ENCODE peak calls at places on chromosome 11, in four cellular contexts. One of them, this sample, is unnamed. For H3K9me3 and H3K4me1, the result is how much of the 10 kb centered on the place peaks cover.

GRCh38 chr11:34405079-34405858 is 33.5 kb upstream of the CAT start:
- DNase-seq in GM23248: peak
- DNase-seq in uterus: no peak
- DNase-seq in kidney: no peak
- DNase-seq in this sample: no peak

GRCh38 chr11:125846188-125846587 is 13.1 kb downstream of the PATE4 start:
- DNase-seq in GM23248: no peak
- DNase-seq in uterus: no peak
- DNase-seq in kidney: no peak
- DNase-seq in this sample: no peak

GRCh38 chr11:73760066-73760679 is 701 bp downstream of the RAB6A start:
- DNase-seq in GM23248: peak
- DNase-seq in uterus: peak
- DNase-seq in kidney: peak
- DNase-seq in this sample: peak

GRCh38 chr11:102762414-102762813 is 18.0 kb downstream of the MMP10 start:
- DNase-seq in GM23248: peak
- DNase-seq in uterus: no peak
- DNase-seq in kidney: no peak
- DNase-seq in this sample: no peak

GRCh38 chr11:61756452-61757212 is 4.2 kb downstream of the MYRF start:
- DNase-seq in GM23248: no peak
- DNase-seq in uterus: no peak
- DNase-seq in kidney: no peak
- DNase-seq in this sample: no peak

GRCh38 chr11:66275396-66275795 is 2.6 kb upstream of the CNIH2 start:
- DNase-seq in GM23248: no peak
- DNase-seq in uterus: no peak
- DNase-seq in kidney: peak
- DNase-seq in this sample: no peak

GRCh38 chr11:70440206-70440605 is 41.9 kb downstream of the CTTN start:
- DNase-seq in GM23248: no peak
- DNase-seq in uterus: no peak
- DNase-seq in kidney: no peak
- DNase-seq in this sample: no peak

GRCh38 chr11:66335531-66336233 is 552 bp downstream of the RIN1 start:
- DNase-seq in GM23248: peak
- DNase-seq in uterus: peak
- DNase-seq in kidney: peak
- DNase-seq in this sample: no peak

GRCh38 chr11:120123946-120124345 is 14.0 kb downstream of the TRIM29 start:
- DNase-seq in GM23248: no peak
- DNase-seq in uterus: no peak
- DNase-seq in kidney: no peak
- DNase-seq in this sample: no peak

GRCh38 chr11:21814169-21814568 is 378.7 kb upstream of the ANO5 start:
- DNase-seq in GM23248: no peak
- DNase-seq in uterus: no peak
- DNase-seq in kidney: no peak
- DNase-seq in this sample: no peak
- H3K9me3 ChIP-seq in GM23248: under half
- H3K9me3 ChIP-seq in uterus: under half
- H3K9me3 ChIP-seq in kidney: under half
- H3K9me3 ChIP-seq in this sample: under half

GRCh38 chr11:829116-829945 is 1.6 kb downstream of the CRACR2B start:
- DNase-seq in GM23248: no peak
- DNase-seq in uterus: no peak
- DNase-seq in kidney: peak
- DNase-seq in this sample: no peak
- H3K4me1 ChIP-seq in GM23248: under half
- H3K4me1 ChIP-seq in uterus: half or more
- H3K4me1 ChIP-seq in kidney: under half
- H3K4me1 ChIP-seq in this sample: under half

GRCh38 chr11:114301088-114301487 is 4.9 kb downstream of the NNMT start:
- DNase-seq in GM23248: no peak
- DNase-seq in uterus: no peak
- DNase-seq in kidney: no peak
- DNase-seq in this sample: no peak
- H3K9me3 ChIP-seq in GM23248: under half
- H3K9me3 ChIP-seq in uterus: under half
- H3K9me3 ChIP-seq in kidney: under half
- H3K9me3 ChIP-seq in this sample: under half

GRCh38 chr11:3861698-3862097 is 6.2 kb downstream of the STIM1 start:
- DNase-seq in GM23248: no peak
- DNase-seq in uterus: no peak
- DNase-seq in kidney: no peak
- DNase-seq in this sample: no peak

GRCh38 chr11:3856856-3857553 is 1.5 kb downstream of the STIM1 start:
- DNase-seq in GM23248: no peak
- DNase-seq in uterus: no peak
- DNase-seq in kidney: no peak
- DNase-seq in this sample: no peak

GRCh38 chr11:3859373-3859881 is 4.0 kb downstream of the STIM1 start:
- DNase-seq in GM23248: no peak
- DNase-seq in uterus: no peak
- DNase-seq in kidney: no peak
- DNase-seq in this sample: no peak

GRCh38 chr11:3857628-3858027 is 2.2 kb downstream of the STIM1 start:
- DNase-seq in GM23248: no peak
- DNase-seq in uterus: no peak
- DNase-seq in kidney: no peak
- DNase-seq in this sample: no peak

DNA sequence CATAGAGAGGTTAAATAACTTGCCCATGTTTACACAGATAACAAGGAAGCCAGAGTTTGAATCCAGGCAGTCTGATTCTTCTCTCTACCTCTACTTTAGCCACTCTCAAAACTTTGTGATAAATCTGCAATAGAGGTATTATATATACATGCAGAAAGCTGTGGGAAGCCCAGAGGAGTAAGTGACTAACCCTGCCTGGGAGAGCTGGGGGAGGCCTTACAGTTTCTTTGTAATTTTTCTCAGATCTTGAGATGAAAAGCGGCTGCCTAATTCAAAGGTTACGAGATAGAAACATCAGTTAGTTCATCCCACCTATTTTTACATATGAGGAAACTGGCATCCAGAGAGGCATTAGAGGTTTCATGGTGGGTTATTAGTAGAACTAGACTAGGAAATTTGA is 4.9 kb downstream of the STIM1 start:
- DNase-seq in GM23248: no peak
- DNase-seq in uterus: no peak
- DNase-seq in kidney: no peak
- DNase-seq in this sample: no peak
- H3K4me1 ChIP-seq in GM23248: under half
- H3K4me1 ChIP-seq in uterus: under half
- H3K4me1 ChIP-seq in kidney: under half
- H3K4me1 ChIP-seq in this sample: under half

This sample was measured in HAP-1.